ENCODE peak calls at places on chromosomes 3 and 15, in six cellular contexts. One of them, this sample, is unnamed.

GRCh38 chr15:43225201-43225949 is 4.6 kb upstream of the EPB42 start:
- DNase-seq in GM12892: peak
- DNase-seq in GM12878: peak
- DNase-seq in sigmoid colon: no peak
- DNase-seq in stomach: no peak
- DNase-seq in GM12891: peak
- DNase-seq in this sample: no peak

GRCh38 chr15:44265757-44266156 is 22.8 kb upstream of the GOLM2 start:
- DNase-seq in GM12878: no peak
- DNase-seq in stomach: no peak
- DNase-seq in GM12891: no peak
- DNase-seq in sigmoid colon: no peak
- DNase-seq in GM12892: no peak
- DNase-seq in this sample: no peak

GRCh38 chr3:156626104-156626503 is 48.3 kb upstream of the TIPARP start:
- DNase-seq in stomach: no peak
- DNase-seq in GM12891: no peak
- DNase-seq in GM12892: no peak
- DNase-seq in GM12878: no peak
- DNase-seq in sigmoid colon: no peak
- DNase-seq in this sample: no peak

GRCh38 chr15:48671381-48672022 is 26.0 kb upstream of the FBN1 start:
- DNase-seq in stomach: no peak
- DNase-seq in sigmoid colon: peak
- DNase-seq in GM12891: no peak
- DNase-seq in GM12878: no peak
- DNase-seq in GM12892: no peak
- DNase-seq in this sample: no peak

GRCh38 chr3:197490098-197490497 is 65.7 kb downstream of the BDH1 start:
- DNase-seq in GM12891: no peak
- DNase-seq in GM12878: no peak
- DNase-seq in GM12892: no peak
- DNase-seq in stomach: no peak
- DNase-seq in sigmoid colon: no peak
- DNase-seq in this sample: no peak

GRCh38 chr3:33860355-33861047 is 62.1 kb downstream of the PDCD6IP start:
- DNase-seq in GM12878: no peak
- DNase-seq in GM12891: no peak
- DNase-seq in GM12892: no peak
- DNase-seq in sigmoid colon: no peak
- DNase-seq in stomach: no peak
- DNase-seq in this sample: no peak

GRCh38 chr3:87333393-87333892 is 57.1 kb upstream of the POU1F1 start:
- DNase-seq in GM12891: no peak
- DNase-seq in stomach: no peak
- DNase-seq in GM12878: no peak
- DNase-seq in sigmoid colon: no peak
- DNase-seq in GM12892: no peak
- DNase-seq in this sample: no peak

GRCh38 chr3:138186216-138186615 is 885 bp upstream of the ARMC8 start:
- DNase-seq in GM12891: no peak
- DNase-seq in sigmoid colon: no peak
- DNase-seq in stomach: no peak
- DNase-seq in GM12878: no peak
- DNase-seq in GM12892: no peak
- DNase-seq in this sample: no peak

GRCh38 chr3:43791246-43791645 is 100.5 kb downstream of the ABHD5 start:
- DNase-seq in GM12878: no peak
- DNase-seq in stomach: no peak
- DNase-seq in GM12891: no peak
- DNase-seq in GM12892: no peak
- DNase-seq in sigmoid colon: no peak
- DNase-seq in this sample: no peak

GRCh38 chr15:75091814-75092213 is 68.4 kb downstream of the PPCDC start:
- DNase-seq in GM12891: no peak
- DNase-seq in stomach: no peak
- DNase-seq in GM12892: no peak
- DNase-seq in GM12878: peak
- DNase-seq in sigmoid colon: no peak
- DNase-seq in this sample: no peak

GRCh38 chr3:88203537-88204143 is 53.9 kb downstream of the C3orf38 start:
- DNase-seq in GM12878: peak
- DNase-seq in sigmoid colon: peak
- DNase-seq in GM12892: peak
- DNase-seq in GM12891: peak
- DNase-seq in stomach: peak
- DNase-seq in this sample: no peak

GRCh38 chr3:196214783-196215441 is 1.4 kb upstream of the SLC51A start:
- DNase-seq in GM12892: no peak
- DNase-seq in GM12891: no peak
- DNase-seq in GM12878: no peak
- DNase-seq in sigmoid colon: no peak
- DNase-seq in stomach: no peak
- DNase-seq in this sample: peak

GRCh38 chr3:140636452-140637138 is 41.3 kb upstream of the TRIM42 start:
- DNase-seq in GM12892: no peak
- DNase-seq in GM12878: no peak
- DNase-seq in stomach: no peak
- DNase-seq in sigmoid colon: no peak
- DNase-seq in GM12891: no peak
- DNase-seq in this sample: no peak

GRCh38 chr3:56823984-56824703 is 22.4 kb upstream of the ARHGEF3 start:
- DNase-seq in GM12891: no peak
- DNase-seq in GM12878: no peak
- DNase-seq in sigmoid colon: no peak
- DNase-seq in stomach: no peak
- DNase-seq in GM12892: no peak
- DNase-seq in this sample: no peak

GRCh38 chr15:31004220-31004733 is 12.8 kb upstream of the MTMR10 start:
- DNase-seq in sigmoid colon: no peak
- DNase-seq in stomach: peak
- DNase-seq in GM12891: peak
- DNase-seq in GM12892: no peak
- DNase-seq in GM12878: peak
- DNase-seq in this sample: no peak

GRCh38 chr15:57680021-57680420 is 26.5 kb upstream of the POLR2M start:
- DNase-seq in GM12878: no peak
- DNase-seq in GM12891: no peak
- DNase-seq in stomach: no peak
- DNase-seq in sigmoid colon: no peak
- DNase-seq in GM12892: no peak
- DNase-seq in this sample: no peak

GRCh38 chr3:61612211-61612995 is 51.0 kb downstream of the PTPRG start:
- DNase-seq in stomach: no peak
- DNase-seq in GM12891: no peak
- DNase-seq in GM12878: no peak
- DNase-seq in GM12892: no peak
- DNase-seq in sigmoid colon: no peak
- DNase-seq in this sample: no peak

GRCh38 chr3:156160653-156161052 is 40.3 kb downstream of the KCNAB1 start:
- DNase-seq in stomach: no peak
- DNase-seq in sigmoid colon: no peak
- DNase-seq in GM12891: no peak
- DNase-seq in GM12878: peak
- DNase-seq in GM12892: no peak
- DNase-seq in this sample: no peak

GRCh38 chr3:52893723-52894122 is 3.6 kb downstream of the STIMATE start:
- DNase-seq in GM12891: no peak
- DNase-seq in GM12878: no peak
- DNase-seq in GM12892: no peak
- DNase-seq in sigmoid colon: no peak
- DNase-seq in stomach: peak
- DNase-seq in this sample: no peak

GRCh38 chr3:195876297-195877031 is 31.9 kb downstream of the TNK2 start:
- DNase-seq in stomach: peak
- DNase-seq in GM12891: no peak
- DNase-seq in sigmoid colon: no peak
- DNase-seq in GM12892: no peak
- DNase-seq in GM12878: no peak
- DNase-seq in this sample: no peak

GRCh38 chr15:79185199-79185598 is 94.6 kb upstream of the RASGRF1 start:
- DNase-seq in GM12878: no peak
- DNase-seq in stomach: no peak
- DNase-seq in GM12891: no peak
- DNase-seq in GM12892: no peak
- DNase-seq in sigmoid colon: no peak
- DNase-seq in this sample: no peak

GRCh38 chr15:44157679-44158078 is 37.4 kb downstream of the FRMD5 start:
- DNase-seq in stomach: no peak
- DNase-seq in GM12891: no peak
- DNase-seq in sigmoid colon: no peak
- DNase-seq in GM12878: no peak
- DNase-seq in GM12892: no peak
- DNase-seq in this sample: no peak

GRCh38 chr15:48250640-48251076 is 44.6 kb downstream of the SLC12A1 start:
- DNase-seq in sigmoid colon: no peak
- DNase-seq in GM12878: peak
- DNase-seq in GM12892: no peak
- DNase-seq in stomach: no peak
- DNase-seq in GM12891: peak
- DNase-seq in this sample: no peak

GRCh38 chr3:13580256-13581023 is 31.5 kb downstream of the FBLN2 start:
- DNase-seq in GM12878: no peak
- DNase-seq in stomach: no peak
- DNase-seq in sigmoid colon: peak
- DNase-seq in GM12892: no peak
- DNase-seq in GM12891: no peak
- DNase-seq in this sample: peak

GRCh38 chr3:12046406-12046805 is 42.2 kb downstream of the SYN2 start:
- DNase-seq in GM12892: no peak
- DNase-seq in GM12878: no peak
- DNase-seq in GM12891: no peak
- DNase-seq in sigmoid colon: no peak
- DNase-seq in stomach: no peak
- DNase-seq in this sample: no peak

GRCh38 chr3:171789759-171790505 is 20.4 kb downstream of the PLD1 start:
- DNase-seq in GM12878: no peak
- DNase-seq in stomach: no peak
- DNase-seq in GM12892: no peak
- DNase-seq in GM12891: no peak
- DNase-seq in sigmoid colon: no peak
- DNase-seq in this sample: no peak

GRCh38 chr3:130759692-130760338 is 13.2 kb upstream of the PIK3R4 start:
- DNase-seq in stomach: peak
- DNase-seq in GM12878: no peak
- DNase-seq in GM12891: peak
- DNase-seq in GM12892: peak
- DNase-seq in sigmoid colon: no peak
- DNase-seq in this sample: no peak

GRCh38 chr3:100521439-100521845 is 29.0 kb downstream of the TMEM45A start:
- DNase-seq in GM12891: no peak
- DNase-seq in sigmoid colon: no peak
- DNase-seq in GM12878: peak
- DNase-seq in GM12892: no peak
- DNase-seq in stomach: no peak
- DNase-seq in this sample: no peak
- TF ChIP-seq POLR2A in GM12891: no peak
- TF ChIP-seq POLR2A in sigmoid colon: no peak
- TF ChIP-seq POLR2A in GM12878: no peak
- TF ChIP-seq POLR2A in GM12892: no peak
- TF ChIP-seq POLR2A in stomach: no peak
- TF ChIP-seq POLR2A in this sample: no peak

GRCh38 chr15:90902996-90903732 is at the start of gene MAN2A2:
- DNase-seq in stomach: peak
- DNase-seq in GM12891: peak
- DNase-seq in GM12878: no peak
- DNase-seq in sigmoid colon: no peak
- DNase-seq in GM12892: peak
- DNase-seq in this sample: peak
- TF ChIP-seq POLR2AphosphoS5 in stomach: peak
- TF ChIP-seq POLR2AphosphoS5 in GM12891: peak
- TF ChIP-seq POLR2AphosphoS5 in GM12878: peak
- TF ChIP-seq POLR2AphosphoS5 in sigmoid colon: peak
- TF ChIP-seq POLR2AphosphoS5 in GM12892: peak
- TF ChIP-seq POLR2AphosphoS5 in this sample: peak

DNA sequence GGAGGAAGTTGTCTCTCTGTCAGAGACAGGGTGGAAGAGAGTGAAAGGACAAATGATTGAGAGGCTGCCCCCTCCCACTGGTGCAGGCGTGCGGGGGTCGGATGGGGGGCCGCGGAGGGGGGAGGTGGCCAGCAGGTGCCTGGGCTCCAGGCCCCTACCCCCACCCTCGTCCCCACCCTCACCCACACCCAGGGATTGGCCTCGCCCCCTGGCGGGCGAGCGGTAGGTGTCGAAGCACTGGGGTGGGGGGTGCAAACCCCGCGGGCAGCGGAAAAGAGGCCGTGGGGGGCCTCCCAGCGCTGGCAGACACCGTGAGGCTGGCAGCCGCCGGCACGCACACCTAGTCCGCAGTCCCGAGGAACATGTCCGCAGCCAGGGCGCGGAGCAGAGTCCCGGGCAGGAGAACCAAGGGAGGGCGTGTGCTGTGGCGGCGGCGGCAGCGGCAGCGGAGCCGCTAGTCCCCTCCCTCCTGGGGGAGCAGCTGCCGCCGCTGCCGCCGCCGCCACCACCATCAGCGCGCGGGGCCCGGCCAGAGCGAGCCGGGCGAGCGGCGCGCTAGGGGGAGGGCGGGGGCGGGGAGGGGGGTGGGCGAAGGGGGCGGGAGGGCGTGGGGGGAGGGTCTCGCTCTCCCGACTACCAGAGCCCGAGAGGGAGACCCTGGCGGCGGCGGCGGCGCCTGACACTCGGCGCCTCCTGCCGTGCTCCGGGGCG is at the start of gene KAT2B:
- DNase-seq in sigmoid colon: peak
- DNase-seq in stomach: peak
- DNase-seq in GM12891: peak
- DNase-seq in GM12892: peak
- DNase-seq in GM12878: no peak
- DNase-seq in this sample: peak
- TF ChIP-seq POLR2A in sigmoid colon: no peak
- TF ChIP-seq POLR2A in stomach: no peak
- TF ChIP-seq POLR2A in GM12891: no peak
- TF ChIP-seq POLR2A in GM12892: no peak
- TF ChIP-seq POLR2A in GM12878: peak
- TF ChIP-seq POLR2A in this sample: peak

DNA sequence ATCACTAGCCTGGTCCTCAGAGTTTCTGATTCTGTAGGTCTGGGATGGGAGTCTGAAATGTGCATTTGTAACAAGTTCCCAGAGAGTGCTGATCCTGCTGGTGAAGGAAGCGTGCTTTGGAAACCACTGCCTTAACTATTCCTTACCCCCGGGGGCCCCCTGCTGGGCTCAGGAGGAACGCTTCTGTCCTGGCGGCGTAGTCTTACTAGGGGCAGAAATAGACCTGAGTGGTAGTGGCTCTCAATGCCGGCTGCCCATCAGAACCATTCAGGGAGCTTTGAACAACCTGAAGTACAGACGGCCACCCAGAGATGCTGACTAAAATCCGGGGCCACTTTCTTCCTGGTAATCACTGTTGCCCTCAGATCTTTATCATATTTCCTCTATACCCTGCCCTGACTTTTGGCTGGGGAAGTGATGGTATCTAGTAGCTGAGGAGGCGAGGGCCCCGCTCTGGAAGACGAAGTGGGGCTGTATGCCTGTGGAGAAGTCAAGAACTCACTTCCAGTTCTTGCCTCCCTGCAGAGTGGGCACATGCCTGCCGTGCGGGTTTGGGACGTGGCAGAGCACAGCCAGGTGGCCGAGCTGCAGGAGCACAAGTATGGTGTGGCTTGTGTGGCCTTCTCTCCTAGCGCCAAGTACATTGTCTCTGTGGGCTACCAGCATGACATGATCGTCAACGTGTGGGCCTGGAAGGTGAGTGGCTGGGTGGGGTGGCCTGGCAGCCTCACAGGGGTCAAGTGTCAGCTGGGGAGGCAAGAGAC is 16.3 kb upstream of the JMJD7 start:
- DNase-seq in sigmoid colon: peak
- DNase-seq in GM12878: no peak
- DNase-seq in GM12892: peak
- DNase-seq in GM12891: peak
- DNase-seq in stomach: peak
- DNase-seq in this sample: peak
- TF ChIP-seq POLR2AphosphoS5 in sigmoid colon: peak
- TF ChIP-seq POLR2AphosphoS5 in GM12878: no peak
- TF ChIP-seq POLR2AphosphoS5 in GM12892: no peak
- TF ChIP-seq POLR2AphosphoS5 in GM12891: no peak
- TF ChIP-seq POLR2AphosphoS5 in stomach: no peak
- TF ChIP-seq POLR2AphosphoS5 in this sample: no peak

This sample was measured in spleen.